ENCODE peak calls at places on chromosomes 16 and 17, in seven cellular contexts. One of them, this sample, is unnamed.

GRCh38 chr17:19327039-19327776 is 35.3 kb downstream of the B9D1 start:
- DNase-seq in heart left ventricle: no peak
- DNase-seq in body of pancreas: no peak
- DNase-seq in SK-N-SH: no peak
- DNase-seq in HAP-1: no peak
- DNase-seq in breast epithelium: peak; percentile 69
- DNase-seq in left lung: peak; percentile 43
- DNase-seq in this sample: no peak

GRCh38 chr17:64073771-64074703 is 53.6 kb upstream of the ICAM2 start:
- DNase-seq in heart left ventricle: no peak
- DNase-seq in body of pancreas: no peak
- DNase-seq in SK-N-SH: no peak
- DNase-seq in HAP-1: peak; percentile 78
- DNase-seq in breast epithelium: no peak
- DNase-seq in left lung: no peak
- DNase-seq in this sample: no peak

GRCh38 chr16:89442990-89443726 is 47.2 kb downstream of the ANKRD11 start:
- DNase-seq in heart left ventricle: peak; percentile 56
- DNase-seq in body of pancreas: peak; percentile 76
- DNase-seq in SK-N-SH: peak; percentile 60
- DNase-seq in HAP-1: peak; percentile 61
- DNase-seq in breast epithelium: peak; percentile 69
- DNase-seq in left lung: no peak
- DNase-seq in this sample: peak; percentile 46

GRCh38 chr16:21167929-21168602 is 9.6 kb downstream of the LDAF1 start:
- DNase-seq in heart left ventricle: no peak
- DNase-seq in body of pancreas: no peak
- DNase-seq in SK-N-SH: no peak
- DNase-seq in HAP-1: no peak
- DNase-seq in breast epithelium: no peak
- DNase-seq in left lung: no peak
- DNase-seq in this sample: no peak

GRCh38 chr16:66167564-66168291 is 198.8 kb upstream of the CDH5 start:
- DNase-seq in heart left ventricle: no peak
- DNase-seq in body of pancreas: no peak
- DNase-seq in SK-N-SH: no peak
- DNase-seq in HAP-1: no peak
- DNase-seq in breast epithelium: no peak
- DNase-seq in left lung: no peak
- DNase-seq in this sample: peak; percentile 57

GRCh38 chr16:3857189-3858013 is 23.1 kb downstream of the CREBBP start:
- DNase-seq in heart left ventricle: no peak
- DNase-seq in body of pancreas: no peak
- DNase-seq in SK-N-SH: no peak
- DNase-seq in HAP-1: no peak
- DNase-seq in breast epithelium: no peak
- DNase-seq in left lung: no peak
- DNase-seq in this sample: no peak

GRCh38 chr17:6712058-6712853 is 913 bp downstream of the SLC13A5 start:
- DNase-seq in heart left ventricle: no peak
- DNase-seq in body of pancreas: no peak
- DNase-seq in SK-N-SH: peak; percentile 11
- DNase-seq in HAP-1: no peak
- DNase-seq in breast epithelium: peak; percentile 64
- DNase-seq in left lung: no peak
- DNase-seq in this sample: peak; percentile 90

GRCh38 chr16:12415072-12415471 is 388.6 kb downstream of the CPPED1 start:
- DNase-seq in heart left ventricle: no peak
- DNase-seq in body of pancreas: no peak
- DNase-seq in SK-N-SH: no peak
- DNase-seq in HAP-1: no peak
- DNase-seq in breast epithelium: no peak
- DNase-seq in left lung: no peak
- DNase-seq in this sample: no peak

GRCh38 chr17:63433746-63434591 is 12.1 kb downstream of the CYB561 start:
- DNase-seq in heart left ventricle: peak; percentile 93
- DNase-seq in body of pancreas: peak; percentile 78
- DNase-seq in SK-N-SH: peak; percentile 64
- DNase-seq in HAP-1: no peak
- DNase-seq in breast epithelium: peak; percentile 47
- DNase-seq in left lung: peak; percentile 83
- DNase-seq in this sample: no peak

GRCh38 chr16:30349695-30350094 is 5.4 kb downstream of the CD2BP2 start:
- DNase-seq in heart left ventricle: no peak
- DNase-seq in body of pancreas: no peak
- DNase-seq in SK-N-SH: no peak
- DNase-seq in HAP-1: no peak
- DNase-seq in breast epithelium: no peak
- DNase-seq in left lung: no peak
- DNase-seq in this sample: no peak

GRCh38 chr16:52721331-52721730 is 174.4 kb upstream of the TOX3 start:
- DNase-seq in heart left ventricle: no peak
- DNase-seq in body of pancreas: no peak
- DNase-seq in SK-N-SH: no peak
- DNase-seq in HAP-1: no peak
- DNase-seq in breast epithelium: no peak
- DNase-seq in left lung: no peak
- DNase-seq in this sample: no peak

GRCh38 chr16:15946257-15947044 is 3.0 kb upstream of the ABCC1 start:
- DNase-seq in heart left ventricle: no peak
- DNase-seq in body of pancreas: no peak
- DNase-seq in SK-N-SH: no peak
- DNase-seq in HAP-1: peak; percentile 77
- DNase-seq in breast epithelium: no peak
- DNase-seq in left lung: no peak
- DNase-seq in this sample: no peak

GRCh38 chr16:46972429-46972970 is 974 bp downstream of the DNAJA2 start:
- DNase-seq in heart left ventricle: no peak
- DNase-seq in body of pancreas: no peak
- DNase-seq in SK-N-SH: peak; percentile 55
- DNase-seq in HAP-1: peak; percentile 50
- DNase-seq in breast epithelium: peak; percentile 21
- DNase-seq in left lung: no peak
- DNase-seq in this sample: peak; percentile 85

GRCh38 chr16:84514874-84515835 is 10.7 kb upstream of the MEAK7 start:
- DNase-seq in heart left ventricle: no peak
- DNase-seq in body of pancreas: no peak
- DNase-seq in SK-N-SH: no peak
- DNase-seq in HAP-1: no peak
- DNase-seq in breast epithelium: peak; percentile 68
- DNase-seq in left lung: peak; percentile 86
- DNase-seq in this sample: no peak

GRCh38 chr17:57834146-57834741 is 15.6 kb downstream of the MRPS23 start:
- DNase-seq in heart left ventricle: peak; percentile 71
- DNase-seq in body of pancreas: peak; percentile 63
- DNase-seq in SK-N-SH: peak; percentile 45
- DNase-seq in HAP-1: no peak
- DNase-seq in breast epithelium: peak; percentile 40
- DNase-seq in left lung: no peak
- DNase-seq in this sample: peak; percentile 75

GRCh38 chr16:50056226-50056625 is 9.5 kb upstream of the HEATR3 start:
- DNase-seq in heart left ventricle: no peak
- DNase-seq in body of pancreas: no peak
- DNase-seq in SK-N-SH: no peak
- DNase-seq in HAP-1: no peak
- DNase-seq in breast epithelium: no peak
- DNase-seq in left lung: no peak
- DNase-seq in this sample: no peak

GRCh38 chr17:56894859-56895455 is 18.9 kb downstream of the TRIM25 start:
- DNase-seq in heart left ventricle: no peak
- DNase-seq in body of pancreas: no peak
- DNase-seq in SK-N-SH: no peak
- DNase-seq in HAP-1: no peak
- DNase-seq in breast epithelium: no peak
- DNase-seq in left lung: no peak
- DNase-seq in this sample: no peak

GRCh38 chr16:65600629-65601028 is 478.8 kb upstream of the CDH11 start:
- DNase-seq in heart left ventricle: no peak
- DNase-seq in body of pancreas: no peak
- DNase-seq in SK-N-SH: no peak
- DNase-seq in HAP-1: no peak
- DNase-seq in breast epithelium: no peak
- DNase-seq in left lung: no peak
- DNase-seq in this sample: no peak

GRCh38 chr16:72111653-72112451 is 18.2 kb downstream of the DHX38 start:
- DNase-seq in heart left ventricle: no peak
- DNase-seq in body of pancreas: no peak
- DNase-seq in SK-N-SH: no peak
- DNase-seq in HAP-1: no peak
- DNase-seq in breast epithelium: no peak
- DNase-seq in left lung: no peak
- DNase-seq in this sample: peak; percentile 33

GRCh38 chr16:87736003-87736382 is 29.8 kb downstream of the KLHDC4 start:
- DNase-seq in heart left ventricle: no peak
- DNase-seq in body of pancreas: no peak
- DNase-seq in SK-N-SH: no peak
- DNase-seq in HAP-1: no peak
- DNase-seq in breast epithelium: no peak
- DNase-seq in left lung: no peak
- DNase-seq in this sample: no peak

GRCh38 chr16:85510203-85510602 is 102.9 kb upstream of the GSE1 start:
- DNase-seq in heart left ventricle: no peak
- DNase-seq in body of pancreas: no peak
- DNase-seq in SK-N-SH: no peak
- DNase-seq in HAP-1: no peak
- DNase-seq in breast epithelium: no peak
- DNase-seq in left lung: no peak
- DNase-seq in this sample: no peak

GRCh38 chr16:68737046-68737729 is at the start of gene CDH1:
- DNase-seq in heart left ventricle: no peak
- DNase-seq in body of pancreas: peak; percentile 98
- DNase-seq in SK-N-SH: peak; percentile 73
- DNase-seq in HAP-1: no peak
- DNase-seq in breast epithelium: peak; percentile 94
- DNase-seq in left lung: peak; percentile 92
- DNase-seq in this sample: peak; percentile 100

GRCh38 chr17:14919580-14920160 is 345.5 kb downstream of the PMP22 start:
- DNase-seq in heart left ventricle: no peak
- DNase-seq in body of pancreas: no peak
- DNase-seq in SK-N-SH: no peak
- DNase-seq in HAP-1: no peak
- DNase-seq in breast epithelium: no peak
- DNase-seq in left lung: no peak
- DNase-seq in this sample: no peak

GRCh38 chr16:853306-853705 is 52.8 kb upstream of the GNG13 start:
- DNase-seq in heart left ventricle: peak; percentile 17
- DNase-seq in body of pancreas: no peak
- DNase-seq in SK-N-SH: no peak
- DNase-seq in HAP-1: no peak
- DNase-seq in breast epithelium: no peak
- DNase-seq in left lung: peak; percentile 65
- DNase-seq in this sample: no peak

GRCh38 chr17:36978810-36979584 is 30.2 kb downstream of the AATF start:
- DNase-seq in heart left ventricle: no peak
- DNase-seq in body of pancreas: no peak
- DNase-seq in SK-N-SH: no peak
- DNase-seq in HAP-1: peak; percentile 84
- DNase-seq in breast epithelium: no peak
- DNase-seq in left lung: no peak
- DNase-seq in this sample: no peak

GRCh38 chr16:89581045-89581695 is 5.6 kb downstream of the CPNE7 start:
- DNase-seq in heart left ventricle: no peak
- DNase-seq in body of pancreas: no peak
- DNase-seq in SK-N-SH: no peak
- DNase-seq in HAP-1: no peak
- DNase-seq in breast epithelium: no peak
- DNase-seq in left lung: no peak
- DNase-seq in this sample: no peak

GRCh38 chr17:60901222-60901621 is 223.6 kb downstream of the BCAS3 start:
- DNase-seq in heart left ventricle: no peak
- DNase-seq in body of pancreas: no peak
- DNase-seq in SK-N-SH: no peak
- DNase-seq in HAP-1: no peak
- DNase-seq in breast epithelium: no peak
- DNase-seq in left lung: no peak
- DNase-seq in this sample: no peak

GRCh38 chr17:19513897-19514488 is 19.7 kb upstream of the SLC47A1 start:
- DNase-seq in heart left ventricle: peak; percentile 70
- DNase-seq in body of pancreas: peak; percentile 74
- DNase-seq in SK-N-SH: peak; percentile 74
- DNase-seq in HAP-1: peak; percentile 66
- DNase-seq in breast epithelium: peak; percentile 53
- DNase-seq in left lung: no peak
- DNase-seq in this sample: peak; percentile 78

GRCh38 chr17:36107660-36108059 is 4.0 kb downstream of the CCL4 start:
- DNase-seq in heart left ventricle: no peak
- DNase-seq in body of pancreas: no peak
- DNase-seq in SK-N-SH: no peak
- DNase-seq in HAP-1: no peak
- DNase-seq in breast epithelium: no peak
- DNase-seq in left lung: no peak
- DNase-seq in this sample: no peak

GRCh38 chr17:50359005-50359699 is 13.2 kb downstream of the XYLT2 start:
- DNase-seq in heart left ventricle: no peak
- DNase-seq in body of pancreas: no peak
- DNase-seq in SK-N-SH: no peak
- DNase-seq in HAP-1: no peak
- DNase-seq in breast epithelium: no peak
- DNase-seq in left lung: no peak
- DNase-seq in this sample: no peak
- H3K4me3 ChIP-seq in heart left ventricle: no peak overlapping the region
- H3K4me3 ChIP-seq in body of pancreas: no peak overlapping the region
- H3K4me3 ChIP-seq in SK-N-SH: no peak overlapping the region
- H3K4me3 ChIP-seq in HAP-1: no peak overlapping the region
- H3K4me3 ChIP-seq in breast epithelium: no peak overlapping the region
- H3K4me3 ChIP-seq in left lung: no peak overlapping the region
- H3K4me3 ChIP-seq in this sample: no peak overlapping the region

GRCh38 chr17:38711792-38712571 is 6.9 kb downstream of the MLLT6 start:
- DNase-seq in heart left ventricle: peak; percentile 78
- DNase-seq in body of pancreas: peak; percentile 79
- DNase-seq in SK-N-SH: no peak
- DNase-seq in HAP-1: no peak
- DNase-seq in breast epithelium: no peak
- DNase-seq in left lung: no peak
- DNase-seq in this sample: peak; percentile 45
- H3K36me3 ChIP-seq in heart left ventricle: peaks cover 86% of the 10 kb centered on the region
- H3K36me3 ChIP-seq in body of pancreas: no peaks in the 10 kb centered on the region
- H3K36me3 ChIP-seq in SK-N-SH: peaks cover 76% of the 10 kb centered on the region
- H3K36me3 ChIP-seq in HAP-1: peaks cover 58% of the 10 kb centered on the region
- H3K36me3 ChIP-seq in breast epithelium: peaks cover 23% of the 10 kb centered on the region
- H3K36me3 ChIP-seq in left lung: no peaks in the 10 kb centered on the region
- H3K36me3 ChIP-seq in this sample: no peaks in the 10 kb centered on the region

DNA sequence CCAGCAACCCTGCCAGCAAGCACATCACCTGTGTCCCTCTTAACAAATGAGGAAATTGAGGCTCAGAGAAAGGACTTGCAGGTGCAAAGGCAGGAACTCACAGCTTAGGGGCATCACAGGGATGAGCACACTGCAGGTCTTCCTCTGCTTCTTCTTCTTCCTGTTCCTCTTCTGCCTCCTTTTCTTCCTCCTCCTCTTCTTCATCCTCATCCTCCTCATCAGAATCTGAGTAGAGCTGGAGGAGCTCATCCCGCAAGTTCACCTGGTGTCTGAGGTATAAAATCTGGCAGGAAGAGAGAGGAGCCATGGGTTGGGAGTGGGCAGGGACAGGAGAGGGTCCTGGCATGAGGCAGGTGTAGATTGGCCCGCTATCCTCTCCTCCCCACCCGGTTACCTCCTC is 2.6 kb downstream of the HAP1 start:
- DNase-seq in heart left ventricle: no peak
- DNase-seq in body of pancreas: no peak
- DNase-seq in SK-N-SH: no peak
- DNase-seq in HAP-1: no peak
- DNase-seq in breast epithelium: no peak
- DNase-seq in left lung: peak; percentile 28
- DNase-seq in this sample: no peak
- H3K27me3 ChIP-seq in heart left ventricle: peaks cover 50% of the 10 kb centered on the region
- H3K27me3 ChIP-seq in body of pancreas: peaks cover 4% of the 10 kb centered on the region
- H3K27me3 ChIP-seq in SK-N-SH: peaks cover 61% of the 10 kb centered on the region
- H3K27me3 ChIP-seq in HAP-1: peaks cover 17% of the 10 kb centered on the region
- H3K27me3 ChIP-seq in breast epithelium: peaks cover 10% of the 10 kb centered on the region
- H3K27me3 ChIP-seq in left lung: peaks cover 69% of the 10 kb centered on the region
- H3K27me3 ChIP-seq in this sample: peaks cover 60% of the 10 kb centered on the region

GRCh38 chr17:81329279-81329926 is 34.3 kb upstream of the SLC38A10 start:
- DNase-seq in heart left ventricle: peak; percentile 89
- DNase-seq in body of pancreas: peak; percentile 74
- DNase-seq in SK-N-SH: peak; percentile 91
- DNase-seq in HAP-1: peak; percentile 71
- DNase-seq in breast epithelium: peak; percentile 89
- DNase-seq in left lung: peak; percentile 95
- DNase-seq in this sample: peak; percentile 92
- H3K4me3 ChIP-seq in heart left ventricle: no peak overlapping the region
- H3K4me3 ChIP-seq in body of pancreas: no peak overlapping the region
- H3K4me3 ChIP-seq in SK-N-SH: no peak overlapping the region
- H3K4me3 ChIP-seq in HAP-1: no peak overlapping the region
- H3K4me3 ChIP-seq in breast epithelium: no peak overlapping the region
- H3K4me3 ChIP-seq in left lung: no peak overlapping the region
- H3K4me3 ChIP-seq in this sample: no peak overlapping the region